ENCODE peak calls at places on chromosomes 7 and 10, in nine cellular contexts. C is neural progenitor cell, S is HCT116, B is GM23248, Y is PC-3, Q is hepatocyte, N is GM23338, F is OCI-LY7, K is SK-N-SH. P is an unnamed sample.

GRCh38 chr7:15602236-15602635 is 40.4 kb upstream of the AGMO start:
- DNase-seq in Q (peak), N (no peak), F (no peak), S (no peak), B (no peak), C (no peak), Y (no peak), K (no peak), P (no peak)

GRCh38 chr7:67551027-67551426 is 554.4 kb downstream of the TYW1 start:
- DNase-seq in Y (no peak), B (no peak), Q (peak), K (no peak), S (no peak), C (no peak), F (no peak), N (no peak), P (no peak)

GRCh38 chr10:17787087-17787942 is 21.8 kb upstream of the MRC1 start:
- DNase-seq in N (peak), C (no peak), B (peak), K (no peak), S (peak), Q (peak), Y (peak), F (no peak), P (no peak)

GRCh38 chr10:104580321-104580720 is 60.8 kb upstream of the SORCS3 start:
- DNase-seq in Y (no peak), B (peak), S (no peak), Q (no peak), C (no peak), F (no peak), N (no peak), K (no peak), P (no peak)

GRCh38 chr7:120064565-120064964 is 208.4 kb upstream of the KCND2 start:
- DNase-seq in S (no peak), Y (no peak), B (peak), N (no peak), F (no peak), C (no peak), Q (no peak), K (no peak), P (peak)

GRCh38 chr7:1123721-1124120 is 35.8 kb downstream of the GPER1 start:
- DNase-seq in F (no peak), C (peak), Y (no peak), B (peak), Q (peak), K (peak), S (no peak), N (peak), P (no peak)

GRCh38 chr10:124523301-124523871 is 61.8 kb downstream of the LHPP start:
- DNase-seq in F (peak), C (peak), B (peak), Y (no peak), K (no peak), S (no peak), Q (no peak), N (no peak), P (no peak)

GRCh38 chr10:31296754-31297153 is 22.3 kb upstream of the ZEB1 start:
- DNase-seq in Y (no peak), N (no peak), Q (no peak), K (no peak), S (no peak), B (no peak), C (no peak), F (no peak), P (no peak)

GRCh38 chr7:73980206-73980605 is 47.8 kb upstream of the ELN start:
- DNase-seq in S (no peak), K (peak), Y (no peak), C (no peak), B (no peak), N (no peak), F (no peak), Q (no peak), P (no peak)

GRCh38 chr7:105014725-105015630 is 973 bp downstream of the KMT2E start:
- DNase-seq in C (peak), S (no peak), Y (peak), B (peak), N (peak), Q (peak), K (peak), F (peak), P (peak)

GRCh38 chr10:48772059-48772458 is 87.4 kb downstream of the WDFY4 start:
- DNase-seq in Y (no peak), S (no peak), Q (no peak), K (no peak), F (no peak), N (no peak), C (no peak), B (no peak), P (no peak)

GRCh38 chr10:48769706-48770105 is 85.0 kb downstream of the WDFY4 start:
- DNase-seq in F (no peak), N (peak), S (no peak), K (no peak), B (no peak), Q (no peak), Y (no peak), C (no peak), P (no peak)

GRCh38 chr10:48767752-48768450 is 83.2 kb downstream of the WDFY4 start:
- DNase-seq in N (no peak), Y (no peak), Q (no peak), B (no peak), K (no peak), F (no peak), C (no peak), S (no peak), P (no peak)

GRCh38 chr10:48768451-48768766 is 83.7 kb downstream of the WDFY4 start:
- DNase-seq in N (no peak), Q (no peak), C (no peak), F (no peak), K (no peak), B (no peak), S (no peak), Y (no peak), P (no peak)

DNA sequence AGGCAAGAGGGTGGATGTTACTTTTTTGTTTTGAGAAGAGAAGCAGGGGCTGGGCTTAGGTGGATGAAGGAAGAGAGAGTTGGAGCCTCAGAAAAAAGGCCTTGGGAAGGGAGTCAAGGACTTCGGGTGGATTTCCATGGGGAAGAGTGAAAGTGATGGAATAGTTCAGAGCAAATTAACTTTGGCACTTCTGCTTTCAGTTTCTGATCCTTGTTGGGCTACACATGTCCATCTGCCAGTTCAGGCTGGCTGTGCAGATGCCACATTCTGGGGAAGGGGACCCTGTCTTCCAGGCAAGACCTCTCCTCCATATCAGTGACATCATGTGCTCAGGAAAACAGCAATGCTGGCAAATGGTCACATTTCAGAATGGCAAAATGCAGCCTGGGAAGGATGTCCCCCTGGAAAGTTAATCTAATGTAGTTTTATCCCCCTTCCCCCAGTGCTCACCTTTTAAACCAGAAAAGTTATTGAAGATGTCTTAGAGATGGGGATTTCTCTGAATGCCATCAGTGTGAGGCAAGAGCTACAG is 86.0 kb downstream of the WDFY4 start:
- DNase-seq in Y (no peak), N (no peak), B (no peak), S (no peak), Q (no peak), F (no peak), K (no peak), C (no peak), P (no peak)
- TF ChIP-seq EZH2phosphoT487 in Y (no peak), N (no peak), B (no peak), S (no peak), Q (no peak), F (no peak), K (no peak), C (no peak), P (no peak)

GRCh38 chr7:34622182-34622581 is 35.8 kb upstream of the NPSR1 start:
- DNase-seq in C (peak), B (no peak), Q (no peak), F (no peak), S (no peak), Y (no peak), N (peak), K (no peak), P (no peak)
- TF ChIP-seq EZH2phosphoT487 in C (no peak), B (no peak), Q (no peak), F (no peak), S (no peak), Y (no peak), N (no peak), K (no peak), P (no peak)

GRCh38 chr7:129347330-129347729 is 86.9 kb upstream of the STRIP2 start:
- DNase-seq in Q (no peak), N (no peak), F (no peak), C (no peak), S (no peak), Y (no peak), B (no peak), K (no peak), P (no peak)

GRCh38 chr7:129348023-129348740 is 86.0 kb upstream of the STRIP2 start:
- DNase-seq in K (no peak), F (no peak), Q (no peak), S (no peak), B (no peak), C (no peak), Y (no peak), N (no peak), P (no peak)

GRCh38 chr7:129354428-129355157 is 79.6 kb upstream of the STRIP2 start:
- DNase-seq in C (no peak), Q (no peak), B (no peak), F (no peak), S (no peak), Y (no peak), K (no peak), N (no peak), P (no peak)

GRCh38 chr7:129356176-129356575 is 78.1 kb upstream of the STRIP2 start:
- DNase-seq in Y (no peak), N (no peak), K (no peak), B (no peak), C (no peak), S (no peak), Q (no peak), F (no peak), P (peak)

GRCh38 chr7:129351320-129351719 is 82.9 kb upstream of the STRIP2 start:
- DNase-seq in K (no peak), S (no peak), Q (no peak), F (no peak), Y (no peak), B (peak), C (no peak), N (no peak), P (peak)
- TF ChIP-seq EZH2phosphoT487 in K (no peak), S (no peak), Q (no peak), F (no peak), Y (no peak), B (no peak), C (no peak), N (no peak), P (no peak)

DNA sequence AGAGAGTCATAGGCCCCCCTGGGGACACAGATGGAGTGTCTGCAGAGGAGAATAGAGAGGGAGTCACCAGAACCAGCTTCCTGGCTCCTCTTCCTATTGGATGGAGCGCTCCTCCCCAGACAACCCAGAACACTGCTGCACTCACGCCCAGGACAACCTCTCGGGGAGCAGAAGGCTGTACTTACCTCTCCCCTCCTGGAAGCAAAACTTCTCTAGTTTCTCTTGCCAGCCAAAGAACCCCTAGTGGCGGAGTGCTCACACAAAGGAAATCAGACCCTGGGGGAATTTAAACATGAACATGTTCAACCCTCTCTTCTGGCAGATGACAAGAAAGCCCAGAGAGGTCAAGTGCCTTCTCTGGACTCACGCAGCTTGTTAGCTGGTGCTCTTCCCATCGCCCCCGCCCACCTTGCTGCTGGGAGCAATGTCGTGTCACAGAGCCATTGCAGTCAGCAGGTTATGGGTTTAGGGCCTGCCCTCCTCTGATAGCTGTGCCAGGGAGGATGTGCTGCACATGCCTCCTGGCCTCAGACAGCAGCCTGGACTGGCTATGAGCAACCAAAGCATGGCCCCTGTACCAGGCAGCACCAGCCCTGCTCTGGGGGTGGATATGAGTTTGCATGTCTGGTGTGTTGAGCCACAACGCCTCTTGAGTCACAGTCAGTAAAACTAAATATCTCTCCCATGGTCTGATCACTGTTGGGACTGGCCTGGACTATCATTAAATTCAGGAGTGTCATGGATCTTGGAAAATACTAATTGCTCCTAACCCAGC is 84.4 kb downstream of the SLIT1 start:
- DNase-seq in Y (no peak), K (no peak), C (no peak), B (peak), S (no peak), N (peak), F (peak), Q (no peak), P (no peak)
- TF ChIP-seq EZH2phosphoT487 in Y (no peak), K (no peak), C (no peak), B (no peak), S (no peak), N (no peak), F (no peak), Q (no peak), P (no peak)

GRCh38 chr10:15567952-15568351 is 151.8 kb downstream of the ITGA8 start:
- DNase-seq in N (no peak), C (no peak), Y (no peak), Q (no peak), B (no peak), S (no peak), K (no peak), F (no peak), P (no peak)

DNA sequence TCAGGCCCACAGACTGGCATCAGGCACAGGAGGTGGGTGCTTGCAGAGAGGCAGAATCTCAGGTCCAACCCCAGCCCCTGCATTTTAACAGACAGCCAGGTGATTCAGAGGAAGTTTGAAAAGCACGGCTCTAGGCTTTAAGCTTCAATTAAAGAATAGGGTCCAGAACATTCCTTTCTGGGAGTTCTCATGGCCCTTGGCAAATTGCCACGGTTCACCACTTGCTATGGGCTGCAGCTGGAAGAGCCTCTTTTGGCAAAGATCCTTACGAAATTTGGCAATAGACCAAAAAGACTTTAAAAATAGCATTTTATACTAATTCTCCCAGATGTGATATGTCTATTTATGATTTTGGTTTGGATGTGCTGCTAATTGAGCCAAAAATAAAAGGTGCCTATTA is 148.2 kb downstream of the ITGA8 start:
- DNase-seq in N (no peak), Q (peak), Y (no peak), K (no peak), S (no peak), B (peak), C (no peak), F (no peak), P (no peak)
- TF ChIP-seq EZH2phosphoT487 in N (no peak), Q (no peak), Y (no peak), K (no peak), S (no peak), B (no peak), C (no peak), F (no peak), P (no peak)

GRCh38 chr10:78846770-78847169 is 222.0 kb upstream of the ZMIZ1 start:
- DNase-seq in N (no peak), Q (no peak), K (peak), S (no peak), B (no peak), C (peak), Y (no peak), F (no peak), P (no peak)
- TF ChIP-seq EZH2phosphoT487 in N (no peak), Q (no peak), K (no peak), S (no peak), B (no peak), C (no peak), Y (no peak), F (no peak), P (no peak)

P was measured in MM.1S.